ENCODE peak calls at places on chromosomes 13 and 19, in five cellular contexts. One of them, this sample, is unnamed.

GRCh38 chr19:3771906-3772450 is at the start of gene RAX2:
- DNase-seq in hypothalamus: no peak
- DNase-seq in cardiac muscle cell: no peak
- DNase-seq in central memory CD4-positive, alpha-beta T cell: no peak
- DNase-seq in heart left ventricle: no peak
- DNase-seq in this sample: peak

GRCh38 chr13:107157272-107157671 is 589.3 kb upstream of the ARGLU1 start:
- DNase-seq in cardiac muscle cell: no peak
- DNase-seq in central memory CD4-positive, alpha-beta T cell: no peak
- DNase-seq in hypothalamus: no peak
- DNase-seq in heart left ventricle: no peak
- DNase-seq in this sample: no peak

GRCh38 chr19:34171877-34172660 is at the start of gene LSM14A:
- DNase-seq in hypothalamus: peak
- DNase-seq in heart left ventricle: peak
- DNase-seq in central memory CD4-positive, alpha-beta T cell: peak
- DNase-seq in cardiac muscle cell: peak
- DNase-seq in this sample: peak

GRCh38 chr13:26619321-26619720 is 61.8 kb downstream of the WASF3 start:
- DNase-seq in heart left ventricle: no peak
- DNase-seq in cardiac muscle cell: no peak
- DNase-seq in hypothalamus: no peak
- DNase-seq in central memory CD4-positive, alpha-beta T cell: no peak
- DNase-seq in this sample: no peak

GRCh38 chr19:2478756-2479555 is 3.0 kb downstream of the GADD45B start:
- DNase-seq in heart left ventricle: peak
- DNase-seq in hypothalamus: no peak
- DNase-seq in central memory CD4-positive, alpha-beta T cell: peak
- DNase-seq in cardiac muscle cell: no peak
- DNase-seq in this sample: peak

GRCh38 chr13:41061914-41062837 is 867 bp downstream of the WBP4 start:
- DNase-seq in cardiac muscle cell: peak
- DNase-seq in central memory CD4-positive, alpha-beta T cell: no peak
- DNase-seq in hypothalamus: no peak
- DNase-seq in heart left ventricle: no peak
- DNase-seq in this sample: no peak

GRCh38 chr13:49314344-49314882 is 66.7 kb downstream of the CDADC1 start:
- DNase-seq in hypothalamus: no peak
- DNase-seq in central memory CD4-positive, alpha-beta T cell: no peak
- DNase-seq in cardiac muscle cell: no peak
- DNase-seq in heart left ventricle: no peak
- DNase-seq in this sample: no peak

GRCh38 chr19:8333771-8334457 is 9.1 kb downstream of the KANK3 start:
- DNase-seq in central memory CD4-positive, alpha-beta T cell: no peak
- DNase-seq in hypothalamus: no peak
- DNase-seq in heart left ventricle: no peak
- DNase-seq in cardiac muscle cell: peak
- DNase-seq in this sample: peak

GRCh38 chr13:43988302-43988701 is 108.6 kb downstream of the LACC1 start:
- DNase-seq in heart left ventricle: no peak
- DNase-seq in central memory CD4-positive, alpha-beta T cell: no peak
- DNase-seq in hypothalamus: no peak
- DNase-seq in cardiac muscle cell: no peak
- DNase-seq in this sample: no peak

GRCh38 chr19:58181902-58182576 is 822 bp upstream of the ZNF274 start:
- DNase-seq in hypothalamus: no peak
- DNase-seq in cardiac muscle cell: peak
- DNase-seq in heart left ventricle: peak
- DNase-seq in central memory CD4-positive, alpha-beta T cell: peak
- DNase-seq in this sample: peak

GRCh38 chr13:44331912-44332840 is 41.4 kb upstream of the SERP2 start:
- DNase-seq in cardiac muscle cell: peak
- DNase-seq in hypothalamus: peak
- DNase-seq in central memory CD4-positive, alpha-beta T cell: no peak
- DNase-seq in heart left ventricle: peak
- DNase-seq in this sample: peak

GRCh38 chr13:111184685-111185401 is 69.7 kb downstream of the ARHGEF7 start:
- DNase-seq in cardiac muscle cell: no peak
- DNase-seq in hypothalamus: no peak
- DNase-seq in central memory CD4-positive, alpha-beta T cell: peak
- DNase-seq in heart left ventricle: peak
- DNase-seq in this sample: no peak

GRCh38 chr13:76329004-76329403 is 557.2 kb downstream of the KCTD12 start:
- DNase-seq in heart left ventricle: no peak
- DNase-seq in hypothalamus: no peak
- DNase-seq in central memory CD4-positive, alpha-beta T cell: no peak
- DNase-seq in cardiac muscle cell: no peak
- DNase-seq in this sample: no peak

GRCh38 chr19:1411255-1412191 is 4.1 kb downstream of the DAZAP1 start:
- DNase-seq in cardiac muscle cell: no peak
- DNase-seq in central memory CD4-positive, alpha-beta T cell: peak
- DNase-seq in hypothalamus: peak
- DNase-seq in heart left ventricle: peak
- DNase-seq in this sample: peak

This sample was measured in D341Med.